ENCODE peak calls at places on chromosomes 13 and 19, in eight cellular contexts. Y is H7; K is body of pancreas; I is stimulated activated CD8-positive, alpha-beta memory T cell treated with anti-CD3 and anti-CD28 coated beads, Interleukin-12 subunit alpha, Interleukin-12 subunit beta, amount 100 ng/mL, for 4 hours; H is endodermal cell; J is AG10803; B is neuronal stem cell; W is stimulated activated naive CD8-positive, alpha-beta T cell treated with anti-CD3 and anti-CD28 coated beads, Interleukin-15, Interleukin-2, amounts not matched to agents 100 U/mL and 50 U/mL, for 24 hours. D is an unnamed sample.

GRCh38 chr19:5801796-5802616 is 2.9 kb upstream of the NRTN start:
- DNase-seq in W (peak), B (peak), Y (peak), H (peak), I (no peak), J (peak), K (no peak), D (no peak)

GRCh38 chr19:15464394-15465385 is at the start of gene RASAL3:
- DNase-seq in J (no peak), B (no peak), W (peak), Y (no peak), I (peak), K (no peak), H (peak), D (peak)

GRCh38 chr19:752652-753517 is 2.0 kb downstream of the MISP start:
- DNase-seq in Y (peak), J (peak), I (no peak), K (peak), B (no peak), W (no peak), H (no peak), D (no peak)

GRCh38 chr13:79525458-79525857 is 44.5 kb downstream of the NDFIP2 start:
- DNase-seq in K (no peak), Y (no peak), H (no peak), I (no peak), W (no peak), B (no peak), J (no peak), D (no peak)

GRCh38 chr13:107466326-107466725 is 749.0 kb downstream of the LIG4 start:
- DNase-seq in J (peak), K (no peak), B (no peak), H (peak), W (no peak), I (no peak), Y (no peak), D (no peak)

GRCh38 chr13:48508001-48508400 is 24.9 kb downstream of the RCBTB2 start:
- DNase-seq in H (no peak), B (no peak), W (no peak), Y (no peak), J (no peak), I (no peak), K (no peak), D (no peak)

GRCh38 chr19:50319156-50319555 is 10.0 kb downstream of the KCNC3 start:
- DNase-seq in K (no peak), W (no peak), B (no peak), I (no peak), Y (peak), H (no peak), J (no peak), D (no peak)

GRCh38 chr19:2719232-2719735 is 1.9 kb downstream of the DIRAS1 start:
- DNase-seq in H (no peak), J (no peak), W (no peak), Y (peak), K (no peak), I (no peak), B (no peak), D (no peak)

GRCh38 chr13:44843403-44843802 is 145.9 kb downstream of the NUFIP1 start:
- DNase-seq in B (no peak), J (peak), H (no peak), W (no peak), I (no peak), Y (no peak), K (no peak), D (no peak)

GRCh38 chr19:13154241-13154778 is 4.1 kb downstream of the IER2 start:
- DNase-seq in K (peak), I (peak), W (peak), H (peak), B (peak), J (peak), Y (peak), D (peak)

GRCh38 chr19:10122066-10122465 is 2.4 kb upstream of the EIF3G start:
- DNase-seq in W (no peak), J (peak), K (no peak), I (no peak), H (no peak), B (no peak), Y (no peak), D (no peak)

GRCh38 chr13:104586010-104586746 is 1520.0 kb upstream of the SLC10A2 start:
- DNase-seq in K (peak), Y (no peak), B (no peak), W (no peak), H (no peak), I (no peak), J (no peak), D (no peak)

D was measured in stimulated activated effector memory CD8-positive, alpha-beta T cell treated with anti-CD3 and anti-CD28 coated beads, Interleukin-12 subunit alpha, Interleukin-12 subunit beta, amount 100 ng/mL, for 72 hours.